ENCODE peak calls at places on chromosomes 5 and 9, in four cellular contexts. S is germinal center, D is C1 segment of cervical spinal cord, W is foreskin fibroblast. T is an unnamed sample.
A peak's percentile ranks its signal among the peaks of the same experiment; 100 is the strongest.

GRCh38 chr5:1965860-1966396 is 83.2 kb upstream of the IRX4 start:
- DNase-seq in S (no peak), D (no peak), W (no peak), T (no peak)

GRCh38 chr5:142803428-142804111 is 33.4 kb downstream of the ARHGAP26 start:
- DNase-seq in S (no peak), D (no peak), W (no peak), T (no peak)

GRCh38 chr9:21995652-21996275 is 1.2 kb downstream of the CDKN2B-AS1 start:
- DNase-seq in S (no peak), D (no peak), W (no peak), T (peak; percentile 72)

GRCh38 chr9:3824589-3824988 is 298.8 kb upstream of the RFX3 start:
- DNase-seq in S (no peak), D (no peak), W (no peak), T (no peak)

GRCh38 chr9:131752231-131752884 is 12.5 kb upstream of the RAPGEF1 start:
- DNase-seq in S (no peak), D (no peak), W (no peak), T (no peak)

GRCh38 chr5:170151105-170151831 is 45.6 kb downstream of the FOXI1 start:
- DNase-seq in S (no peak), D (no peak), W (peak; percentile 17), T (peak; percentile 82)

GRCh38 chr5:151825445-151825844 is 53.7 kb downstream of the G3BP1 start:
- DNase-seq in S (peak; percentile 24), D (peak; percentile 35), W (peak; percentile 48), T (no peak)

GRCh38 chr5:160451281-160451680 is 29.6 kb downstream of the PTTG1 start:
- DNase-seq in S (no peak), D (no peak), W (no peak), T (no peak)

GRCh38 chr9:75930766-75931311 is 40.4 kb downstream of the PCSK5 start:
- DNase-seq in S (no peak), D (no peak), W (no peak), T (peak; percentile 77)

GRCh38 chr5:180644825-180645608 is 4.4 kb downstream of the FLT4 start:
- DNase-seq in S (no peak), D (no peak), W (no peak), T (no peak)

GRCh38 chr5:56838409-56839039 is 23.2 kb downstream of the MAP3K1 start:
- DNase-seq in S (no peak), D (peak; percentile 15), W (peak; percentile 51), T (no peak)

GRCh38 chr9:104071589-104071988 is 22.5 kb upstream of the SMC2 start:
- DNase-seq in S (no peak), D (no peak), W (no peak), T (no peak)

T was measured in lower lobe of right lung.